ENCODE peak calls at places on chromosomes 6 and 20, in six cellular contexts. One of them, this sample, is unnamed.

GRCh38 chr20:4979841-4980410 is 21.4 kb downstream of the SLC23A2 start:
- DNase-seq in AG09319: no peak
- DNase-seq in heart left ventricle: no peak
- DNase-seq in activated CD8-positive, alpha-beta memory T cell treated with anti-CD3 and anti-CD28 coated beads for 1 hour: no peak
- DNase-seq in RPMI8226: no peak
- DNase-seq in HS-5: no peak
- DNase-seq in this sample: no peak

GRCh38 chr20:59402697-59403096 is 102.3 kb downstream of the EDN3 start:
- DNase-seq in activated CD8-positive, alpha-beta memory T cell treated with anti-CD3 and anti-CD28 coated beads for 1 hour: no peak
- DNase-seq in AG09319: no peak
- DNase-seq in heart left ventricle: no peak
- DNase-seq in HS-5: no peak
- DNase-seq in RPMI8226: peak
- DNase-seq in this sample: no peak

GRCh38 chr6:168152306-168152963 is 73.4 kb upstream of the FRMD1 start:
- DNase-seq in AG09319: no peak
- DNase-seq in RPMI8226: no peak
- DNase-seq in HS-5: no peak
- DNase-seq in activated CD8-positive, alpha-beta memory T cell treated with anti-CD3 and anti-CD28 coated beads for 1 hour: no peak
- DNase-seq in heart left ventricle: no peak
- DNase-seq in this sample: no peak

GRCh38 chr6:141539617-141540016 is 593.1 kb upstream of the GJE1 start:
- DNase-seq in HS-5: no peak
- DNase-seq in heart left ventricle: no peak
- DNase-seq in RPMI8226: no peak
- DNase-seq in activated CD8-positive, alpha-beta memory T cell treated with anti-CD3 and anti-CD28 coated beads for 1 hour: no peak
- DNase-seq in AG09319: no peak
- DNase-seq in this sample: no peak

GRCh38 chr6:31529329-31530150 is 778 bp downstream of the MCCD1 start:
- DNase-seq in AG09319: no peak
- DNase-seq in HS-5: no peak
- DNase-seq in heart left ventricle: no peak
- DNase-seq in activated CD8-positive, alpha-beta memory T cell treated with anti-CD3 and anti-CD28 coated beads for 1 hour: no peak
- DNase-seq in RPMI8226: no peak
- DNase-seq in this sample: no peak

GRCh38 chr6:71887006-71887743 is 825 bp downstream of the RIMS1 start:
- DNase-seq in HS-5: no peak
- DNase-seq in AG09319: no peak
- DNase-seq in RPMI8226: no peak
- DNase-seq in activated CD8-positive, alpha-beta memory T cell treated with anti-CD3 and anti-CD28 coated beads for 1 hour: no peak
- DNase-seq in heart left ventricle: peak
- DNase-seq in this sample: no peak

GRCh38 chr6:149852180-149852579 is 12.0 kb downstream of the LRP11 start:
- DNase-seq in HS-5: no peak
- DNase-seq in AG09319: no peak
- DNase-seq in RPMI8226: peak
- DNase-seq in activated CD8-positive, alpha-beta memory T cell treated with anti-CD3 and anti-CD28 coated beads for 1 hour: no peak
- DNase-seq in heart left ventricle: no peak
- DNase-seq in this sample: no peak

GRCh38 chr20:14065774-14066173 is 70.5 kb downstream of the MACROD2 start:
- DNase-seq in AG09319: no peak
- DNase-seq in HS-5: no peak
- DNase-seq in heart left ventricle: no peak
- DNase-seq in activated CD8-positive, alpha-beta memory T cell treated with anti-CD3 and anti-CD28 coated beads for 1 hour: no peak
- DNase-seq in RPMI8226: no peak
- DNase-seq in this sample: no peak

GRCh38 chr6:164561656-164562055 is 747.7 kb downstream of the C6orf118 start:
- DNase-seq in RPMI8226: no peak
- DNase-seq in HS-5: no peak
- DNase-seq in heart left ventricle: no peak
- DNase-seq in AG09319: no peak
- DNase-seq in activated CD8-positive, alpha-beta memory T cell treated with anti-CD3 and anti-CD28 coated beads for 1 hour: no peak
- DNase-seq in this sample: no peak

GRCh38 chr6:35931120-35931561 is 10.2 kb upstream of the SRPK1 start:
- DNase-seq in heart left ventricle: no peak
- DNase-seq in RPMI8226: no peak
- DNase-seq in activated CD8-positive, alpha-beta memory T cell treated with anti-CD3 and anti-CD28 coated beads for 1 hour: no peak
- DNase-seq in HS-5: no peak
- DNase-seq in AG09319: no peak
- DNase-seq in this sample: no peak